ENCODE peak calls at places on chromosomes 11 and 22, in eight cellular contexts. A, J, L, N, Q, B, O and C are unnamed samples.

GRCh38 chr11:96567193-96567592 is 177.4 kb downstream of the JRKL start:
- ATAC-seq in Q (no peak), L (no peak), A (peak), N (no peak), J (no peak), B (no peak), O (peak), C (no peak)

GRCh38 chr11:96338910-96339703 is 3.9 kb downstream of the MAML2 start:
- ATAC-seq in N (no peak), B (no peak), L (no peak), Q (peak), J (no peak), O (peak), A (no peak), C (no peak)

GRCh38 chr22:20037419-20037818 is 16.5 kb downstream of the TANGO2 start:
- ATAC-seq in O (no peak), J (no peak), N (no peak), B (no peak), L (no peak), Q (no peak), A (no peak), C (no peak)

GRCh38 chr11:118224512-118225180 is at the start of gene JAML:
- ATAC-seq in L (no peak), N (no peak), Q (peak), O (peak), A (peak), J (no peak), B (peak), C (no peak)

GRCh38 chr11:46435679-46436078 is 44.1 kb upstream of the CHRM4 start:
- ATAC-seq in O (no peak), Q (no peak), L (no peak), B (peak), N (no peak), A (no peak), J (no peak), C (no peak)

GRCh38 chr11:133526790-133527189 is 5.5 kb downstream of the OPCML start:
- ATAC-seq in J (no peak), Q (no peak), B (peak), O (no peak), A (no peak), L (no peak), N (no peak), C (no peak)

GRCh38 chr11:43644626-43645299 is 35.8 kb upstream of the HSD17B12 start:
- ATAC-seq in A (no peak), O (peak), Q (no peak), L (no peak), N (peak), J (peak), B (no peak), C (peak)

GRCh38 chr11:75734491-75735180 is 17.0 kb downstream of the MOGAT2 start:
- ATAC-seq in B (no peak), N (no peak), A (no peak), Q (peak), J (no peak), O (no peak), L (no peak), C (no peak)

GRCh38 chr11:105265859-105266258 is 126.3 kb upstream of the CARD18 start:
- ATAC-seq in A (no peak), N (no peak), O (no peak), L (no peak), B (no peak), J (no peak), Q (no peak), C (peak)

GRCh38 chr11:134266841-134267251 is 9.3 kb upstream of the GLB1L3 start:
- ATAC-seq in B (no peak), L (peak), O (peak), A (no peak), J (no peak), Q (peak), N (no peak), C (peak)

GRCh38 chr11:46917109-46918086 is 952 bp downstream of the LRP4 start:
- ATAC-seq in Q (no peak), N (no peak), A (peak), B (no peak), J (peak), L (no peak), O (peak), C (no peak)

GRCh38 chr11:11422291-11423128 is 69.5 kb upstream of the CSNK2A3 start:
- ATAC-seq in J (no peak), L (no peak), Q (no peak), A (no peak), O (peak), N (no peak), B (no peak), C (peak)

GRCh38 chr11:116586392-116586791 is 186.4 kb downstream of the BUD13 start:
- ATAC-seq in O (no peak), A (no peak), Q (no peak), N (no peak), B (no peak), L (no peak), J (no peak), C (no peak)

GRCh38 chr11:57815877-57816276 is 54.3 kb downstream of the CTNND1 start:
- ATAC-seq in L (no peak), Q (no peak), O (no peak), A (no peak), B (no peak), J (no peak), N (no peak), C (no peak)

GRCh38 chr22:23803001-23803819 is 16.4 kb downstream of the SMARCB1 start:
- ATAC-seq in J (no peak), L (no peak), O (no peak), N (no peak), B (no peak), Q (peak), A (no peak), C (no peak)

GRCh38 chr22:49734390-49734789 is 93.3 kb downstream of the BRD1 start:
- ATAC-seq in J (no peak), A (no peak), N (no peak), O (no peak), L (no peak), B (no peak), Q (no peak), C (no peak)

GRCh38 chr11:116948375-116948774 is 111.0 kb upstream of the APOA1 start:
- ATAC-seq in N (no peak), Q (no peak), O (peak), L (no peak), A (no peak), B (no peak), J (no peak), C (peak)

GRCh38 chr11:128903248-128904041 is 12.3 kb downstream of the KCNJ5 start:
- ATAC-seq in Q (peak), N (no peak), A (no peak), B (peak), J (no peak), O (peak), L (peak), C (no peak)

GRCh38 chr22:37053310-37054077 is 2.0 kb downstream of the KCTD17 start:
- ATAC-seq in O (no peak), J (no peak), B (peak), A (no peak), N (no peak), L (no peak), Q (no peak), C (peak)

GRCh38 chr11:121099885-121100284 is 1.2 kb upstream of the TECTA start:
- ATAC-seq in O (no peak), N (no peak), B (no peak), A (no peak), Q (no peak), L (no peak), J (no peak), C (no peak)

GRCh38 chr11:115930276-115930675 is 426.1 kb upstream of the CADM1 start:
- ATAC-seq in O (no peak), Q (no peak), J (no peak), N (peak), L (no peak), A (no peak), B (peak), C (no peak)

GRCh38 chr11:67138922-67139321 is 19.9 kb downstream of the KDM2A start:
- ATAC-seq in Q (no peak), O (peak), B (no peak), L (no peak), J (no peak), A (no peak), N (no peak), C (no peak)

GRCh38 chr11:789951-790350 is at the start of gene CEND1:
- ATAC-seq in O (no peak), B (no peak), N (no peak), J (no peak), Q (no peak), A (peak), L (no peak), C (no peak)

GRCh38 chr11:64396079-64396591 is 37.2 kb downstream of the RPS6KA4 start:
- ATAC-seq in O (peak), Q (no peak), N (no peak), L (no peak), A (no peak), J (no peak), B (peak), C (no peak)

GRCh38 chr22:49967333-49968241 is 7.0 kb downstream of the PIM3 start:
- ATAC-seq in B (no peak), Q (no peak), N (peak), O (no peak), L (no peak), A (no peak), J (no peak), C (no peak)

GRCh38 chr11:87428266-87428665 is 390.5 kb downstream of the TMEM135 start:
- ATAC-seq in O (no peak), L (no peak), B (no peak), A (no peak), J (no peak), Q (no peak), N (no peak), C (no peak)